ENCODE peak calls at places on chromosomes 6 and 20, in eight cellular contexts. N is SHP77, Y is kidney epithelial cell, M is brain microvascular endothelial cell, U is esophagus squamous epithelium, W is cerebellar nuclear complex, A is H54, I is occipital lobe. R is an unnamed sample.

GRCh38 chr20:20233041-20233514 is 134.8 kb upstream of the INSM1 start:
- DNase-seq in N (peak), Y (no peak), M (no peak), U (no peak), W (no peak), A (no peak), I (no peak), R (peak)

GRCh38 chr20:39042279-39043150 is 80.4 kb downstream of the DHX35 start:
- DNase-seq in N (no peak), Y (no peak), M (no peak), U (no peak), W (no peak), A (no peak), I (no peak), R (no peak)

GRCh38 chr6:10862361-10862760 is 19.5 kb downstream of the GCM2 start:
- DNase-seq in N (no peak), Y (no peak), M (no peak), U (no peak), W (no peak), A (no peak), I (no peak), R (no peak)

GRCh38 chr20:59336551-59336950 is 36.1 kb downstream of the EDN3 start:
- DNase-seq in N (no peak), Y (no peak), M (no peak), U (no peak), W (no peak), A (no peak), I (no peak), R (no peak)

GRCh38 chr20:41405436-41405835 is 38.8 kb upstream of the EMILIN3 start:
- DNase-seq in N (no peak), Y (no peak), M (no peak), U (no peak), W (peak), A (no peak), I (no peak), R (no peak)

GRCh38 chr6:141403827-141404226 is 728.9 kb upstream of the GJE1 start:
- DNase-seq in N (no peak), Y (no peak), M (no peak), U (no peak), W (no peak), A (no peak), I (no peak), R (no peak)

GRCh38 chr6:38058022-38058421 is 238.5 kb downstream of the ZFAND3 start:
- DNase-seq in N (no peak), Y (peak), M (peak), U (no peak), W (no peak), A (peak), I (no peak), R (peak)

GRCh38 chr6:166420351-166420750 is 37.6 kb upstream of the MPC1 start:
- DNase-seq in N (no peak), Y (no peak), M (peak), U (no peak), W (no peak), A (no peak), I (no peak), R (no peak)

GRCh38 chr6:69843189-69843588 is 23.2 kb upstream of the COL19A1 start:
- DNase-seq in N (no peak), Y (no peak), M (no peak), U (no peak), W (no peak), A (no peak), I (no peak), R (no peak)

GRCh38 chr6:2980465-2980855 is 9.1 kb upstream of the SERPINB6 start:
- DNase-seq in N (no peak), Y (no peak), M (no peak), U (no peak), W (no peak), A (no peak), I (no peak), R (no peak)

GRCh38 chr6:112311950-112312547 is 35.1 kb upstream of the RFPL4B start:
- DNase-seq in N (peak), Y (no peak), M (no peak), U (no peak), W (no peak), A (no peak), I (no peak), R (peak)

GRCh38 chr6:169968541-169969270 is 217.3 kb downstream of the ERMARD start:
- DNase-seq in N (no peak), Y (no peak), M (no peak), U (no peak), W (no peak), A (no peak), I (no peak), R (no peak)

GRCh38 chr6:42279966-42280629 is 62.4 kb upstream of the MRPS10 start:
- DNase-seq in N (no peak), Y (no peak), M (peak), U (no peak), W (no peak), A (no peak), I (no peak), R (no peak)

GRCh38 chr6:14142816-14143215 is 25.2 kb downstream of the CD83 start:
- DNase-seq in N (no peak), Y (no peak), M (no peak), U (no peak), W (no peak), A (no peak), I (no peak), R (no peak)

GRCh38 chr6:84773431-84774173 is 9.2 kb upstream of the TBX18 start:
- DNase-seq in N (peak), Y (no peak), M (peak), U (no peak), W (no peak), A (no peak), I (no peak), R (no peak)

GRCh38 chr6:150299873-150300485 is 68.8 kb upstream of the IYD start:
- DNase-seq in N (peak), Y (no peak), M (no peak), U (no peak), W (no peak), A (no peak), I (no peak), R (no peak)

GRCh38 chr20:38311100-38311499 is 7.1 kb downstream of the BPI start:
- DNase-seq in N (no peak), Y (no peak), M (no peak), U (no peak), W (no peak), A (no peak), I (no peak), R (no peak)

GRCh38 chr6:122381494-122382083 is 17.9 kb upstream of the HSF2 start:
- DNase-seq in N (peak), Y (peak), M (peak), U (no peak), W (no peak), A (no peak), I (peak), R (peak)

GRCh38 chr20:60677819-60678218 is 574.2 kb upstream of the CDH4 start:
- DNase-seq in N (no peak), Y (no peak), M (no peak), U (no peak), W (no peak), A (no peak), I (no peak), R (no peak)

GRCh38 chr6:43963203-43963602 is 164.0 kb downstream of the MRPL14 start:
- DNase-seq in N (peak), Y (no peak), M (no peak), U (no peak), W (no peak), A (no peak), I (no peak), R (no peak)

GRCh38 chr20:34637245-34638185 is 39.4 kb downstream of the PIGU start:
- DNase-seq in N (no peak), Y (no peak), M (peak), U (no peak), W (no peak), A (no peak), I (peak), R (no peak)

GRCh38 chr6:27873101-27874030 is 38.8 kb downstream of the OR2B2 start:
- DNase-seq in N (peak), Y (no peak), M (no peak), U (no peak), W (no peak), A (no peak), I (no peak), R (no peak)

GRCh38 chr6:42960243-42961019 is at the start of gene GNMT:
- DNase-seq in N (peak), Y (no peak), M (no peak), U (no peak), W (no peak), A (no peak), I (peak), R (no peak)

GRCh38 chr6:134060491-134061106 is 8.2 kb upstream of the SLC2A12 start:
- DNase-seq in N (no peak), Y (peak), M (peak), U (no peak), W (no peak), A (peak), I (no peak), R (no peak)

GRCh38 chr6:146878564-146879343 is 280.0 kb downstream of the ADGB start:
- DNase-seq in N (no peak), Y (no peak), M (no peak), U (no peak), W (no peak), A (no peak), I (no peak), R (no peak)

GRCh38 chr20:19767070-19767469 is 9.0 kb downstream of the RIN2 start:
- DNase-seq in N (no peak), Y (no peak), M (no peak), U (no peak), W (no peak), A (no peak), I (no peak), R (no peak)

GRCh38 chr6:52718535-52718934 is 44.7 kb downstream of the GSTA2 start:
- DNase-seq in N (no peak), Y (no peak), M (no peak), U (no peak), W (no peak), A (no peak), I (no peak), R (no peak)

GRCh38 chr6:17908831-17909230 is 78.6 kb downstream of the KIF13A start:
- DNase-seq in N (no peak), Y (no peak), M (no peak), U (no peak), W (no peak), A (no peak), I (no peak), R (no peak)